ENCODE peak calls at places on chromosome 5, in eight cellular contexts. U is adrenal gland, Y is right atrium auricular region, Z is MM.1S, I is neural progenitor cell, S is AG04450, E is lower lobe of right lung, J is SK-N-SH. K is an unnamed sample.

GRCh38 chr5:91820874-91821273 is 437.8 kb upstream of the ARRDC3 start:
- DNase-seq in S (no peak), E (no peak), Z (no peak), J (no peak), U (no peak), Y (no peak), I (no peak), K (no peak)

GRCh38 chr5:132008961-132009680 is 2.3 kb downstream of the ACSL6 start:
- DNase-seq in E (peak; percentile 45), I (no peak), S (no peak), Y (no peak), U (no peak), Z (no peak), J (no peak), K (peak; percentile 57)

GRCh38 chr5:53478411-53479044 is 1.9 kb upstream of the FST start:
- DNase-seq in Z (peak; percentile 69), U (no peak), I (peak; percentile 92), S (no peak), Y (no peak), E (peak; percentile 51), J (peak; percentile 56), K (peak; percentile 44)

GRCh38 chr5:168765220-168766037 is 186.3 kb upstream of the PANK3 start:
- DNase-seq in E (no peak), S (no peak), I (no peak), U (peak; percentile 78), Y (no peak), Z (no peak), J (peak; percentile 59), K (no peak)

GRCh38 chr5:13591621-13592020 is 352.9 kb downstream of the DNAH5 start:
- DNase-seq in U (no peak), Z (no peak), I (no peak), E (no peak), S (peak; percentile 39), J (no peak), Y (no peak), K (peak; percentile 25)

GRCh38 chr5:180808461-180809000 is 5.9 kb upstream of the MGAT1 start:
- DNase-seq in Y (no peak), S (no peak), E (no peak), J (peak; percentile 46), U (peak; percentile 42), I (no peak), Z (no peak), K (no peak)

GRCh38 chr5:156093024-156093423 is 233.9 kb upstream of the SGCD start:
- DNase-seq in Z (no peak), Y (no peak), E (no peak), J (no peak), S (no peak), I (no peak), U (no peak), K (no peak)

GRCh38 chr5:144422025-144422424 is 251.4 kb downstream of the KCTD16 start:
- DNase-seq in S (no peak), J (no peak), Y (no peak), E (no peak), U (no peak), Z (no peak), I (peak; percentile 13), K (no peak)

GRCh38 chr5:39100851-39101396 is 26.7 kb upstream of the RICTOR start:
- DNase-seq in Z (no peak), J (no peak), Y (no peak), I (no peak), U (no peak), S (peak; percentile 95), E (no peak), K (peak; percentile 100)

GRCh38 chr5:180376511-180376910 is 23.4 kb upstream of the GFPT2 start:
- DNase-seq in E (no peak), Y (no peak), S (no peak), Z (no peak), J (peak; percentile 70), U (peak; percentile 50), I (no peak), K (no peak)

GRCh38 chr5:115894342-115894741 is 52.6 kb downstream of the AP3S1 start:
- DNase-seq in U (no peak), Y (no peak), S (no peak), I (no peak), J (no peak), E (no peak), Z (no peak), K (no peak)

DNA sequence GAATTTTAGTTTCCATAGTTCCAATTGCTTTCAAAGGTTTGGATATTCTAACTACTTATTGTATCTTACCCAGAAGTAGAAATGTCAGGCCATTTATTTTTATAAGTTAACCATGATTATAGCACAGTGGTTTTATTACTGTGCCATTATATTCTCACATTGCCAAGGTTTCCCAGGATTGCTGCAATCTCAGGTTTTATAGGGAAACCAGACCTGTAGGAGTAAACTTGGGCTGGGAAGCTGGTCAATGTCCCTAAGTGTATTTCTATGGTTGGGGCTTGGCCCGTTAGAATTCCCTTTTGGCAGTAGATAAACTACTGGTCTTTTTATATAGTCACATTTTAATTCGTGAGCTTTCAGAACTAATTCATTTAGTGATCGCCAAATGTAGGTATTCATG is 396.6 kb upstream of the KCNN2 start:
- DNase-seq in J (no peak), Z (no peak), Y (no peak), S (no peak), E (no peak), U (no peak), I (no peak), K (no peak)
- H3K27ac ChIP-seq in J (no peak overlapping the region), Z (no peak overlapping the region), Y (no peak overlapping the region), S (no peak overlapping the region), E (no peak overlapping the region), U (no peak overlapping the region), I (no peak overlapping the region), K (no peak overlapping the region)

GRCh38 chr5:50657044-50657443 is 9.4 kb upstream of the PARP8 start:
- DNase-seq in Y (no peak), J (no peak), U (no peak), S (no peak), I (no peak), Z (no peak), E (no peak), K (no peak)

GRCh38 chr5:50658243-50658642 is 8.2 kb upstream of the PARP8 start:
- DNase-seq in S (no peak), U (no peak), J (no peak), Z (no peak), E (no peak), Y (no peak), I (no peak), K (no peak)

GRCh38 chr5:50653946-50654345 is 12.5 kb upstream of the PARP8 start:
- DNase-seq in J (no peak), S (no peak), I (no peak), Z (no peak), E (no peak), U (no peak), Y (no peak), K (no peak)

GRCh38 chr5:50655067-50655809 is 11.2 kb upstream of the PARP8 start:
- DNase-seq in Z (no peak), E (no peak), I (no peak), S (no peak), U (no peak), Y (no peak), J (no peak), K (no peak)

DNA sequence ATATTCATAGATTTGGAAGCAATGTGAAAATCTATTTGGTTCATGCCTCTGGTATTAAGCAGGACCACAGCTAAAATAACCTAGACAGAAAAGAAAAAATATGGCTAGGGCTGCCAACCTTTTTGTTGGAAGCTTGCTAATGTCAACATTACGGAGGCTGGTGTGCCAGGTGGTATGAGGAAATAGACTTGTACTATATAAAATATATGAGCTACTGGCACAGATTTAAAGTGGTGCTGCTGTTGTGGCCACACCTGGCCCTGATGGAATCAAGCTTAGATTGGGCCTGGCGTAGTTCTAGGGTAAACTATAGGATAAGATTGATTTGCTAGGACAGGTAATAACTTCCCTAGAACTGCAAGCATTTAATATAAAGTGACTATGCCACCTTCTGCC is 10.6 kb upstream of the PARP8 start:
- DNase-seq in Z (no peak), I (no peak), E (no peak), J (no peak), Y (no peak), S (no peak), U (no peak), K (peak; percentile 42)
- TF ChIP-seq CTCF in Z (no peak), I (no peak), E (no peak), J (no peak), Y (no peak), S (no peak), U (no peak), K (no peak)

DNA sequence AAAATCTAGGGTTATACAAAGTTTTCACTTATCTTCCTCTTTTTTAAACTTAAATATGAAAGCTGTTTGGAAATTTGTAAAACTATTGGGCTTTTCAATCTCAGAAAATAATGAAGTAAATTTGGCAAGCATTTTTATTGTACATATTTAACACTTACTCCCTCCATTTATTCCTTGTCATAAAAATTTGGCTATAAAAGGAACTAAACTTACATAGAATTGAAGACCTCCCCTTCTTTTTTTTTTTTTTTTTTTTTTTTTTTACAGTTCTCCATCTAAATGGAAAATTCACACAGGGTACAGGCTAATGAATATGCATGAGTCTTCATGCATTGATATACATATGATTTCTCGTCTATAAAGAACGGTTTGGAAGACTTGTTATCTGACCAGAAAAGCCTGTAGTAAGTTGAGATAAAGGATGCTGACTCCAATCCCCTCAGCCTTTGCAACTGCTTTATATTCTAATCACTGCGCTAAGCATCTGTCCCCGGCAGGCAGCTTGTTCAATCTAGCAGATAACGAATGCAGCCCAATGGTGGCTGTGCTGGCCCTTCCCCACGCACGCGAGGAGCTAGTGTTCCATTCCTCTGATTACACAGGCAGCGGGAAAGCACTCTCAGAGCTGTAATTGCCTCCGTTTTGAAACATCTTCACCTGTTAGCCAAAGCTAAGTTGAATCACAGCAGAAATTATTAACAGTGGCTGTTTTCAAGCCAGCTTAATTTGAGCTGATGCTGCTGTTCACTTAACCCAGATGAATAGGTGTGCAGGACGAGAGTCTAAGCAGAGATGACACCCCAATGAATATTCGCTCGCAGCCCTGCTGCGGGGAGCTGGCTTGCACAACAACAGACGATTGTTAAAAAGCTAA is 453.8 kb upstream of the ZNF608 start:
- DNase-seq in Y (no peak), I (peak; percentile 78), J (peak; percentile 44), Z (no peak), U (no peak), S (no peak), E (no peak), K (no peak)
- H3K4me3 ChIP-seq in Y (peak overlapping the region; percentile 31), I (peak overlapping the region; percentile 23), J (peak overlapping the region; percentile 37), Z (no peak overlapping the region), U (no peak overlapping the region), S (peak overlapping the region; percentile 38), E (peak overlapping the region; percentile 39), K (no peak overlapping the region)

GRCh38 chr5:67166460-67166871 is 30.1 kb downstream of the CD180 start:
- DNase-seq in U (peak; percentile 71), E (peak; percentile 89), Z (no peak), J (no peak), Y (peak; percentile 76), S (no peak), I (no peak), K (no peak)

GRCh38 chr5:67166886-67167285 is 29.7 kb downstream of the CD180 start:
- DNase-seq in E (no peak), I (no peak), S (no peak), J (no peak), Z (no peak), U (no peak), Y (no peak), K (no peak)

GRCh38 chr5:67163863-67164595 is 32.6 kb downstream of the CD180 start:
- DNase-seq in Z (no peak), Y (no peak), I (no peak), U (no peak), J (no peak), E (no peak), S (no peak), K (no peak)

GRCh38 chr5:67164856-67165523 is 31.6 kb downstream of the CD180 start:
- DNase-seq in U (no peak), J (no peak), Y (no peak), I (no peak), S (no peak), E (no peak), Z (no peak), K (no peak)

GRCh38 chr5:67165524-67166459 is 30.8 kb downstream of the CD180 start:
- DNase-seq in U (peak; percentile 95), Z (peak; percentile 82), J (peak; percentile 41), I (peak; percentile 91), E (peak; percentile 91), S (peak; percentile 29), Y (peak; percentile 92), K (no peak)
- H3K27ac ChIP-seq in U (peak overlapping the region; percentile 81), Z (no peak overlapping the region), J (no peak overlapping the region), I (no peak overlapping the region), E (peak overlapping the region; percentile 94), S (peak overlapping the region; percentile 21), Y (peak overlapping the region; percentile 79), K (no peak overlapping the region)